ENCODE peak calls at places on chromosomes 2 and 18, in six cellular contexts. H is mesenchymal stem cell; W is Kasumi-1; L is HuH-7.5; B is activated naive CD4-positive, alpha-beta T cell treated with Interleukin-2 at 50 U/mL for 16 hours; O is HL-60. I is an unnamed sample.

GRCh38 chr2:46915281-46915810 is at the start of gene MCFD2:
- DNase-seq in O (no peak), L (peak), H (peak), W (no peak), B (peak), I (no peak)

GRCh38 chr2:120446236-120447121 is 100.5 kb downstream of the INHBB start:
- DNase-seq in H (no peak), L (no peak), B (no peak), W (no peak), O (no peak), I (no peak)

GRCh38 chr2:10646153-10646552 is 43.6 kb downstream of the NOL10 start:
- DNase-seq in B (no peak), W (no peak), O (no peak), L (no peak), H (no peak), I (no peak)

GRCh38 chr2:42978887-42979415 is 186.6 kb upstream of the HAAO start:
- DNase-seq in B (no peak), O (no peak), W (no peak), L (no peak), H (no peak), I (no peak)

GRCh38 chr2:231917280-231918088 is 8.7 kb downstream of the NPPC start:
- DNase-seq in B (no peak), O (no peak), H (no peak), W (no peak), L (no peak), I (no peak)

GRCh38 chr2:64937341-64938230 is 51.6 kb upstream of the SLC1A4 start:
- DNase-seq in W (no peak), L (no peak), O (no peak), B (no peak), H (no peak), I (no peak)

GRCh38 chr18:61546598-61546997 is 213.4 kb downstream of the CDH20 start:
- DNase-seq in W (no peak), L (no peak), O (no peak), B (no peak), H (peak), I (no peak)

GRCh38 chr18:25299426-25299825 is 52.5 kb downstream of the ZNF521 start:
- DNase-seq in W (no peak), L (no peak), B (no peak), H (peak), O (no peak), I (no peak)

GRCh38 chr2:73176205-73176880 is 26.0 kb upstream of the NOTO start:
- DNase-seq in B (peak), O (peak), H (peak), L (peak), W (no peak), I (no peak)

GRCh38 chr18:26617151-26617554 is 68.8 kb upstream of the KCTD1 start:
- DNase-seq in B (no peak), W (no peak), L (no peak), O (no peak), H (peak), I (no peak)

GRCh38 chr2:109447251-109447661 is 166.5 kb downstream of the SEPTIN10 start:
- DNase-seq in L (no peak), B (no peak), O (no peak), W (no peak), H (peak), I (no peak)

GRCh38 chr2:209638346-209638745 is 133.3 kb upstream of the UNC80 start:
- DNase-seq in H (no peak), O (no peak), W (no peak), L (no peak), B (no peak), I (no peak)

GRCh38 chr2:224646242-224646846 is 61.2 kb upstream of the CUL3 start:
- DNase-seq in O (no peak), B (peak), W (peak), H (peak), L (no peak), I (no peak)

GRCh38 chr2:234670052-234670451 is 173.2 kb upstream of the ARL4C start:
- DNase-seq in L (no peak), H (peak), W (no peak), B (no peak), O (no peak), I (no peak)

GRCh38 chr2:5111581-5111980 is 580.6 kb upstream of the SOX11 start:
- DNase-seq in W (no peak), O (no peak), L (no peak), B (no peak), H (peak), I (peak)

GRCh38 chr2:132977812-132978529 is 308.0 kb upstream of the LYPD1 start:
- DNase-seq in H (peak), L (no peak), O (no peak), B (no peak), W (no peak), I (no peak)